ENCODE peak calls at places on chromosomes 12 and 14, in five cellular contexts. One of them, this sample, is unnamed.

GRCh38 chr12:43282106-43282505 is 269.9 kb downstream of the ADAMTS20 start:
- DNase-seq in upper lobe of right lung: no peak
- DNase-seq in cardiac septum: no peak
- DNase-seq in NCI-H1417: no peak
- DNase-seq in A549: peak
- DNase-seq in this sample: no peak

GRCh38 chr12:82650627-82651337 is 35.9 kb upstream of the TMTC2 start:
- DNase-seq in A549: peak
- DNase-seq in upper lobe of right lung: no peak
- DNase-seq in cardiac septum: no peak
- DNase-seq in NCI-H1417: no peak
- DNase-seq in this sample: peak

GRCh38 chr14:67464377-67464776 is 24.1 kb downstream of the TMEM229B start:
- DNase-seq in NCI-H1417: no peak
- DNase-seq in cardiac septum: no peak
- DNase-seq in upper lobe of right lung: no peak
- DNase-seq in A549: no peak
- DNase-seq in this sample: no peak

GRCh38 chr12:52307836-52308806 is 13.1 kb downstream of the KRT83 start:
- DNase-seq in upper lobe of right lung: peak
- DNase-seq in A549: peak
- DNase-seq in cardiac septum: peak
- DNase-seq in NCI-H1417: peak
- DNase-seq in this sample: no peak

GRCh38 chr14:102496955-102497744 is 12.4 kb downstream of the ANKRD9 start:
- DNase-seq in A549: no peak
- DNase-seq in NCI-H1417: no peak
- DNase-seq in cardiac septum: no peak
- DNase-seq in upper lobe of right lung: peak
- DNase-seq in this sample: peak

GRCh38 chr14:81517798-81518398 is 15.8 kb downstream of the SEL1L start:
- DNase-seq in A549: no peak
- DNase-seq in upper lobe of right lung: peak
- DNase-seq in NCI-H1417: no peak
- DNase-seq in cardiac septum: no peak
- DNase-seq in this sample: no peak

GRCh38 chr12:99985129-99985570 is 414 bp upstream of the ANKS1B start:
- DNase-seq in cardiac septum: no peak
- DNase-seq in NCI-H1417: peak
- DNase-seq in A549: no peak
- DNase-seq in upper lobe of right lung: no peak
- DNase-seq in this sample: no peak

GRCh38 chr12:108772247-108772646 is 40.9 kb upstream of the CORO1C start:
- DNase-seq in upper lobe of right lung: no peak
- DNase-seq in A549: no peak
- DNase-seq in cardiac septum: no peak
- DNase-seq in NCI-H1417: peak
- DNase-seq in this sample: no peak

GRCh38 chr12:65533177-65533883 is 254.8 kb downstream of the MSRB3 start:
- DNase-seq in cardiac septum: no peak
- DNase-seq in A549: no peak
- DNase-seq in NCI-H1417: no peak
- DNase-seq in upper lobe of right lung: no peak
- DNase-seq in this sample: no peak

GRCh38 chr14:57254884-57255283 is 13.8 kb downstream of the EXOC5 start:
- DNase-seq in A549: no peak
- DNase-seq in cardiac septum: no peak
- DNase-seq in NCI-H1417: no peak
- DNase-seq in upper lobe of right lung: no peak
- DNase-seq in this sample: no peak

GRCh38 chr14:24291446-24292117 is 8.0 kb downstream of the DHRS1 start:
- DNase-seq in A549: no peak
- DNase-seq in upper lobe of right lung: no peak
- DNase-seq in cardiac septum: no peak
- DNase-seq in NCI-H1417: no peak
- DNase-seq in this sample: no peak

GRCh38 chr14:21136024-21136423 is 19.8 kb downstream of the OR5AU1 start:
- DNase-seq in upper lobe of right lung: no peak
- DNase-seq in A549: peak
- DNase-seq in cardiac septum: no peak
- DNase-seq in NCI-H1417: no peak
- DNase-seq in this sample: no peak

GRCh38 chr12:79151956-79152355 is 287.4 kb downstream of the SYT1 start:
- DNase-seq in cardiac septum: no peak
- DNase-seq in A549: no peak
- DNase-seq in NCI-H1417: no peak
- DNase-seq in upper lobe of right lung: no peak
- DNase-seq in this sample: no peak

GRCh38 chr12:40534828-40535227 is 157.4 kb upstream of the CNTN1 start:
- DNase-seq in NCI-H1417: no peak
- DNase-seq in upper lobe of right lung: no peak
- DNase-seq in cardiac septum: no peak
- DNase-seq in A549: no peak
- DNase-seq in this sample: no peak

GRCh38 chr12:14777271-14777670 is 26.0 kb downstream of the WBP11 start:
- DNase-seq in NCI-H1417: peak
- DNase-seq in A549: no peak
- DNase-seq in cardiac septum: no peak
- DNase-seq in upper lobe of right lung: no peak
- DNase-seq in this sample: no peak

GRCh38 chr14:96735509-96735908 is 61.7 kb upstream of the VRK1 start:
- DNase-seq in A549: no peak
- DNase-seq in NCI-H1417: peak
- DNase-seq in cardiac septum: no peak
- DNase-seq in upper lobe of right lung: no peak
- DNase-seq in this sample: no peak

GRCh38 chr14:77543240-77543551 is 44.6 kb upstream of the ISM2 start:
- DNase-seq in NCI-H1417: no peak
- DNase-seq in A549: no peak
- DNase-seq in cardiac septum: no peak
- DNase-seq in upper lobe of right lung: no peak
- DNase-seq in this sample: no peak

GRCh38 chr12:106189341-106189740 is 50.6 kb upstream of the NUAK1 start:
- DNase-seq in NCI-H1417: no peak
- DNase-seq in A549: no peak
- DNase-seq in cardiac septum: no peak
- DNase-seq in upper lobe of right lung: no peak
- DNase-seq in this sample: no peak

GRCh38 chr14:22003471-22003870 is 329.9 kb upstream of the OR4E1 start:
- DNase-seq in upper lobe of right lung: no peak
- DNase-seq in NCI-H1417: no peak
- DNase-seq in cardiac septum: no peak
- DNase-seq in A549: no peak
- DNase-seq in this sample: no peak

GRCh38 chr12:66688836-66689439 is 10.1 kb upstream of the GRIP1 start:
- DNase-seq in NCI-H1417: peak
- DNase-seq in A549: peak
- DNase-seq in cardiac septum: no peak
- DNase-seq in upper lobe of right lung: no peak
- DNase-seq in this sample: peak

GRCh38 chr12:46898152-46898931 is 72.5 kb upstream of the SLC38A4 start:
- DNase-seq in A549: no peak
- DNase-seq in NCI-H1417: no peak
- DNase-seq in upper lobe of right lung: no peak
- DNase-seq in cardiac septum: no peak
- DNase-seq in this sample: no peak

GRCh38 chr12:22318122-22318737 is 16.3 kb downstream of the ST8SIA1 start:
- DNase-seq in A549: no peak
- DNase-seq in upper lobe of right lung: no peak
- DNase-seq in cardiac septum: no peak
- DNase-seq in NCI-H1417: no peak
- DNase-seq in this sample: no peak

GRCh38 chr12:96044017-96044985 is 8.9 kb upstream of the LTA4H start:
- DNase-seq in cardiac septum: no peak
- DNase-seq in A549: no peak
- DNase-seq in upper lobe of right lung: no peak
- DNase-seq in NCI-H1417: no peak
- DNase-seq in this sample: no peak

GRCh38 chr14:50064993-50065392 is 51.4 kb downstream of the VCPKMT start:
- DNase-seq in NCI-H1417: no peak
- DNase-seq in A549: no peak
- DNase-seq in upper lobe of right lung: peak
- DNase-seq in cardiac septum: no peak
- DNase-seq in this sample: no peak

GRCh38 chr12:110270125-110270962 is 10.7 kb upstream of the ATP2A2 start:
- DNase-seq in NCI-H1417: no peak
- DNase-seq in upper lobe of right lung: no peak
- DNase-seq in A549: peak
- DNase-seq in cardiac septum: no peak
- DNase-seq in this sample: peak

GRCh38 chr12:47534695-47535094 is 171.1 kb downstream of the RPAP3 start:
- DNase-seq in cardiac septum: no peak
- DNase-seq in NCI-H1417: no peak
- DNase-seq in upper lobe of right lung: no peak
- DNase-seq in A549: no peak
- DNase-seq in this sample: no peak

GRCh38 chr12:96534339-96534738 is 45.0 kb downstream of the CFAP54 start:
- DNase-seq in upper lobe of right lung: no peak
- DNase-seq in cardiac septum: no peak
- DNase-seq in NCI-H1417: no peak
- DNase-seq in A549: peak
- DNase-seq in this sample: no peak

GRCh38 chr12:99809921-99810320 is 162.4 kb downstream of the GARIN6 start:
- DNase-seq in cardiac septum: no peak
- DNase-seq in NCI-H1417: no peak
- DNase-seq in A549: no peak
- DNase-seq in upper lobe of right lung: no peak
- DNase-seq in this sample: no peak

GRCh38 chr12:47753021-47754001 is 5.4 kb downstream of the RAPGEF3 start:
- DNase-seq in NCI-H1417: no peak
- DNase-seq in A549: no peak
- DNase-seq in cardiac septum: peak
- DNase-seq in upper lobe of right lung: peak
- DNase-seq in this sample: no peak

GRCh38 chr12:54561164-54561563 is 11.8 kb downstream of the PDE1B start:
- DNase-seq in NCI-H1417: no peak
- DNase-seq in A549: no peak
- DNase-seq in cardiac septum: no peak
- DNase-seq in upper lobe of right lung: no peak
- DNase-seq in this sample: no peak

GRCh38 chr14:71966528-71966927 is 34.3 kb downstream of the RGS6 start:
- DNase-seq in upper lobe of right lung: no peak
- DNase-seq in NCI-H1417: no peak
- DNase-seq in A549: no peak
- DNase-seq in cardiac septum: no peak
- DNase-seq in this sample: no peak

GRCh38 chr12:104462931-104463339 is 6.2 kb downstream of the CHST11 start:
- DNase-seq in NCI-H1417: no peak
- DNase-seq in A549: no peak
- DNase-seq in cardiac septum: no peak
- DNase-seq in upper lobe of right lung: no peak
- DNase-seq in this sample: no peak

GRCh38 chr14:104424406-104425072 is 155.0 kb upstream of the C14orf180 start:
- DNase-seq in NCI-H1417: peak
- DNase-seq in upper lobe of right lung: peak
- DNase-seq in cardiac septum: peak
- DNase-seq in A549: no peak
- DNase-seq in this sample: peak

GRCh38 chr14:52006361-52006760 is 17.0 kb downstream of the RTRAF start:
- DNase-seq in upper lobe of right lung: no peak
- DNase-seq in A549: no peak
- DNase-seq in cardiac septum: no peak
- DNase-seq in NCI-H1417: no peak
- DNase-seq in this sample: no peak